ENCODE peak calls at places on chromosome 2, in seven cellular contexts. J is left lung; L is activated CD8-positive, alpha-beta memory T cell treated with anti-CD3 and anti-CD28 coated beads for 4 hours; X is mesenteric fat pad; Y is cardiac fibroblast; H is mucosa of descending colon; F is kidney glomerular epithelial cell. B is an unnamed sample.

GRCh38 chr2:168396131-168396530 is 59.9 kb upstream of the CERS6 start:
- DNase-seq in X (no peak), L (no peak), F (no peak), J (no peak), Y (peak; percentile 14), H (no peak), B (no peak)

GRCh38 chr2:233189032-233189431 is 62.4 kb upstream of the ATG16L1 start:
- DNase-seq in F (no peak), X (no peak), L (no peak), H (no peak), Y (no peak), J (no peak), B (no peak)

GRCh38 chr2:173374634-173375033 is 20.0 kb downstream of the CDCA7 start:
- DNase-seq in J (no peak), H (no peak), X (no peak), F (no peak), L (no peak), Y (no peak), B (no peak)

GRCh38 chr2:39708003-39708402 is 42.3 kb downstream of the TMEM178A start:
- DNase-seq in H (no peak), X (no peak), Y (no peak), L (no peak), F (no peak), J (no peak), B (no peak)

GRCh38 chr2:202307690-202308089 is 42.1 kb downstream of the NOP58 start:
- DNase-seq in L (no peak), J (no peak), F (no peak), Y (peak; percentile 21), X (no peak), H (no peak), B (peak; percentile 57)

GRCh38 chr2:173226899-173227692 is 127.6 kb upstream of the CDCA7 start:
- DNase-seq in J (no peak), H (peak; percentile 30), F (no peak), X (no peak), L (no peak), Y (no peak), B (no peak)

GRCh38 chr2:71787476-71788185 is 334.3 kb downstream of the DYSF start:
- DNase-seq in Y (no peak), F (no peak), J (no peak), L (no peak), X (no peak), H (no peak), B (peak; percentile 90)

GRCh38 chr2:120937736-120938131 is 202.1 kb downstream of the GLI2 start:
- DNase-seq in J (no peak), X (no peak), H (peak; percentile 12), F (peak; percentile 52), Y (peak; percentile 89), L (no peak), B (no peak)

GRCh38 chr2:172428841-172429173 is 1.4 kb downstream of the ITGA6 start:
- DNase-seq in J (no peak), Y (no peak), L (no peak), H (no peak), X (no peak), F (no peak), B (no peak)

GRCh38 chr2:235554936-235555335 is 61.1 kb downstream of the AGAP1 start:
- DNase-seq in X (no peak), Y (no peak), L (no peak), J (peak; percentile 35), H (no peak), F (no peak), B (no peak)

GRCh38 chr2:191402966-191403565 is 157.9 kb downstream of the MYO1B start:
- DNase-seq in J (no peak), H (no peak), L (no peak), Y (no peak), X (no peak), F (no peak), B (no peak)

GRCh38 chr2:96601382-96602292 is 36.5 kb downstream of the KANSL3 start:
- DNase-seq in X (no peak), L (no peak), J (no peak), F (no peak), Y (no peak), H (peak; percentile 14), B (no peak)

B was measured in islet precursor cell.